ENCODE peak calls at places on chromosomes 3 and 15, in five cellular contexts. P is GM04504, M is breast epithelium, V is T-helper 9 cell, A is NCI-H2171 treated with DMSO at 0.1 percent for 48 hours. N is an unnamed sample.

GRCh38 chr3:134693804-134694203 is 43.0 kb upstream of the KY start:
- DNase-seq in V (no peak), P (no peak), A (no peak), M (no peak), N (no peak)

GRCh38 chr15:70447511-70447910 is 315.8 kb downstream of the UACA start:
- DNase-seq in V (no peak), P (no peak), A (no peak), M (peak), N (no peak)

GRCh38 chr3:129658156-129658843 is 51.8 kb upstream of the PLXND1 start:
- DNase-seq in P (no peak), A (no peak), V (no peak), M (no peak), N (no peak)

GRCh38 chr3:39192490-39193092 is at the start of gene XIRP1:
- DNase-seq in V (no peak), P (no peak), M (no peak), A (no peak), N (no peak)

GRCh38 chr3:56862352-56863062 is 60.8 kb upstream of the ARHGEF3 start:
- DNase-seq in A (no peak), M (no peak), P (peak), V (no peak), N (no peak)

GRCh38 chr3:47337656-47338055 is 43.2 kb upstream of the PTPN23 start:
- DNase-seq in M (no peak), P (no peak), A (no peak), V (no peak), N (no peak)

GRCh38 chr3:189701934-189702693 is 70.9 kb downstream of the TP63 start:
- DNase-seq in V (no peak), P (no peak), A (no peak), M (no peak), N (no peak)

GRCh38 chr3:195820186-195820585 is 8.5 kb upstream of the MUC4 start:
- DNase-seq in M (no peak), V (no peak), P (no peak), A (no peak), N (no peak)

GRCh38 chr15:101156061-101156460 is 95.8 kb downstream of the CHSY1 start:
- DNase-seq in M (peak), A (no peak), V (no peak), P (no peak), N (no peak)

GRCh38 chr15:98937413-98938104 is 70.0 kb downstream of the PGPEP1L start:
- DNase-seq in A (no peak), P (no peak), M (no peak), V (no peak), N (no peak)

GRCh38 chr3:144032531-144033234 is 61.1 kb downstream of the DIPK2A start:
- DNase-seq in V (no peak), A (no peak), P (no peak), M (no peak), N (no peak)

N was measured in DMS 273 treated with DMSO at 0.1 percent for 48 hours.